ENCODE peak calls at places on chromosome 21, in nine cellular contexts. O is ovary; S is psoas muscle; K is transverse colon; X is heart right ventricle; B is CD4-positive, CD25-positive, alpha-beta regulatory T cell; C is uterus; G is GM12878; R is PC-3. Q is an unnamed sample. For H3K4me1, the result is how much of the 10 kb centered on the place peaks cover.

GRCh38 chr21:46604975-46605758 is at the start of gene S100B:
- DNase-seq in B (no peak), G (no peak), O (no peak), R (no peak), K (no peak), C (no peak), X (no peak), S (no peak), Q (peak)

GRCh38 chr21:15820857-15821256 is 91.1 kb downstream of the USP25 start:
- DNase-seq in R (peak), S (no peak), K (no peak), C (no peak), B (no peak), O (no peak), G (no peak), X (no peak), Q (no peak)

GRCh38 chr21:44760376-44760775 is 41.2 kb downstream of the UBE2G2 start:
- DNase-seq in K (no peak), X (no peak), C (no peak), O (no peak), G (no peak), R (no peak), S (no peak), B (no peak), Q (no peak)

GRCh38 chr21:45162115-45162514 is 87.7 kb downstream of the ADARB1 start:
- DNase-seq in G (no peak), C (no peak), B (no peak), O (no peak), S (no peak), K (no peak), R (no peak), X (no peak), Q (no peak)

GRCh38 chr21:35920428-35920827 is 139.9 kb downstream of the SETD4 start:
- DNase-seq in X (no peak), O (no peak), K (no peak), R (no peak), G (no peak), S (no peak), C (no peak), B (no peak), Q (no peak)

GRCh38 chr21:27771938-27772505 is 805.1 kb upstream of the ADAMTS5 start:
- DNase-seq in K (no peak), G (no peak), R (no peak), C (no peak), O (no peak), X (no peak), B (no peak), S (no peak), Q (no peak)

GRCh38 chr21:45378258-45378966 is 26.6 kb upstream of the COL18A1 start:
- DNase-seq in B (no peak), G (no peak), R (peak), C (peak), S (no peak), X (no peak), K (no peak), O (peak), Q (peak)

GRCh38 chr21:27201197-27201596 is 234.3 kb upstream of the ADAMTS5 start:
- DNase-seq in K (no peak), G (no peak), O (no peak), B (no peak), X (no peak), C (no peak), R (peak), S (no peak), Q (no peak)

GRCh38 chr21:46661211-46661625 is 25.7 kb downstream of the PRMT2 start:
- DNase-seq in O (peak), X (peak), B (peak), C (peak), K (peak), G (no peak), S (peak), R (no peak), Q (peak)

GRCh38 chr21:45002381-45003204 is 62.8 kb downstream of the SLX9 start:
- DNase-seq in K (no peak), G (no peak), X (no peak), C (no peak), B (no peak), S (peak), R (no peak), O (peak), Q (peak)

GRCh38 chr21:45525910-45526306 is 16.3 kb downstream of the SLC19A1 start:
- DNase-seq in O (peak), B (no peak), G (no peak), S (peak), C (no peak), K (peak), X (no peak), R (no peak), Q (peak)

GRCh38 chr21:45074048-45074817 is at the start of gene ADARB1:
- DNase-seq in O (peak), C (peak), K (peak), S (peak), R (peak), B (peak), X (peak), G (no peak), Q (peak)

GRCh38 chr21:17725339-17725738 is 93.8 kb downstream of the C21orf91 start:
- DNase-seq in S (no peak), K (no peak), O (no peak), X (no peak), B (no peak), R (peak), G (no peak), C (no peak), Q (no peak)

GRCh38 chr21:31731802-31732537 is at the start of gene SCAF4:
- DNase-seq in B (peak), R (peak), C (peak), G (peak), X (peak), O (peak), S (peak), K (peak), Q (peak)

GRCh38 chr21:45330075-45330781 is 42.5 kb upstream of the POFUT2 start:
- DNase-seq in X (no peak), K (peak), R (peak), O (peak), B (no peak), S (peak), G (no peak), C (peak), Q (peak)

GRCh38 chr21:28375708-28376385 is 616.8 kb downstream of the LTN1 start:
- DNase-seq in R (no peak), B (no peak), K (no peak), C (no peak), X (no peak), O (no peak), S (no peak), G (no peak), Q (no peak)

GRCh38 chr21:43876605-43877004 is 11.6 kb downstream of the AGPAT3 start:
- DNase-seq in X (no peak), K (no peak), C (no peak), O (no peak), R (no peak), S (no peak), B (no peak), G (no peak), Q (peak)

GRCh38 chr21:45256912-45257672 is 30.6 kb downstream of the POFUT2 start:
- DNase-seq in G (no peak), R (no peak), S (peak), C (no peak), O (no peak), K (no peak), B (no peak), X (no peak), Q (no peak)

GRCh38 chr21:34974162-34974981 is 74.7 kb downstream of the RUNX1 start:
- DNase-seq in X (no peak), O (no peak), C (no peak), K (no peak), S (no peak), B (peak), G (peak), R (no peak), Q (no peak)

GRCh38 chr21:44574457-44575306 is 1.2 kb downstream of the KRTAP10-4 start:
- DNase-seq in X (no peak), B (no peak), S (no peak), C (no peak), G (no peak), R (peak), O (no peak), K (peak), Q (peak)

GRCh38 chr21:41504030-41504429 is 3.9 kb downstream of the TMPRSS2 start:
- DNase-seq in K (no peak), G (no peak), S (no peak), C (no peak), B (no peak), X (no peak), R (no peak), O (no peak), Q (no peak)
- H3K27ac ChIP-seq in K (peak), G (no peak), S (no peak), C (no peak), B (no peak), X (no peak), R (no peak), O (no peak), Q (no peak)

DNA sequence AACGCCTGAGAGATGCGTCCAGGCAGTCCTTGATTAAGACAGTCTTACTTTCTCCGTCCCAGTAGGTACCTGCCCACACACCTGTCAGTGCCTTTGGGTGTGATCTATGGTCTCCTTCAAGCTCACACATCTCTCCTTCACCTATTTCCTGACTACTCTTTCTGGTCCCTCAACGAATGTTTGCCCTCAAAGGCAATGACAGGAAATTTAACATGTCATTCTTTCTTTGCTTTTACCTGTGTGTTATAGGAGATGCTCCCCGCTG is 2.2 kb upstream of the TMPRSS3 start:
- DNase-seq in C (no peak), X (no peak), G (no peak), K (no peak), B (no peak), S (no peak), O (no peak), R (no peak), Q (no peak)
- H3K4me1 ChIP-seq in C (under half), X (under half), G (under half), K (under half), B (half or more), S (under half), O (under half), R (under half), Q (under half)

GRCh38 chr21:33211305-33211704 is 18.4 kb upstream of the IFNAR2 start:
- DNase-seq in R (no peak), K (no peak), X (no peak), B (no peak), G (no peak), S (no peak), O (no peak), C (no peak), Q (no peak)
- H3K4me3 ChIP-seq in R (no peak), K (no peak), X (no peak), B (no peak), G (no peak), S (no peak), O (no peak), C (no peak), Q (no peak)

GRCh38 chr21:37139902-37140301 is 66.8 kb downstream of the TTC3 start:
- DNase-seq in S (no peak), B (no peak), C (no peak), X (no peak), K (no peak), O (no peak), R (no peak), G (no peak), Q (no peak)

GRCh38 chr21:37136261-37136660 is 63.2 kb downstream of the TTC3 start:
- DNase-seq in O (no peak), C (no peak), K (no peak), G (no peak), S (no peak), B (no peak), R (no peak), X (no peak), Q (no peak)

GRCh38 chr21:37139154-37139553 is 66.1 kb downstream of the TTC3 start:
- DNase-seq in B (no peak), G (no peak), X (no peak), K (no peak), C (no peak), S (no peak), R (peak), O (no peak), Q (no peak)
- H3K27ac ChIP-seq in B (no peak), G (no peak), X (no peak), K (no peak), C (no peak), S (no peak), R (peak), O (no peak), Q (no peak)

DNA sequence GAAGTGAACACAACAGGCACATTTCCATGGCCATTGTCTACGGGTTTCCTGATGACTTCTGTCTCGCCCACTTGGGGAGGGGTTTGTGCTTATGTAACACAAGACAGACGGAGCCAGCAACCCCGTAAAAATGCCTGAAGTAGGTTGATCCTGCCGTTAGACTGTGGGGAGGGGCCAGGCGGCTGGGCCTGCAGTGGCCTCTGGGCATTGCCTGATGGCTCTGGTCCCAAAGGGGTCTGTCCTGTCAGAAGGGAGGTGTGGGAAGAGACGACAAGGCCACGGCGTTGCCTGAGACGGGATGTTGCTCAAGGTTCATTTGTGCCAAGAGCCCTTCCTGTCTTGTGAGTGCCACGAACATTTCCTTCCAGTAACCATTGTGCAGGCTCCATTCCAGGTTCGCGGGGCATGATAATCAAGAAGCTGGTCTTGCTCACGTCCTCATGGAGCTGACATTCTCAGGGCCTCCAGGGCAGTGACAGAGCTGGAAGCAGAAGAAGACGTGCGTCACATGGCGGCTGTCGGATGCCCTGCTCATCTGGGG is 44.7 kb downstream of the ABCG1 start:
- DNase-seq in R (no peak), S (peak), X (peak), G (no peak), B (no peak), C (peak), O (no peak), K (no peak), Q (peak)
- H3K4me1 ChIP-seq in R (under half), S (under half), X (half or more), G (under half), B (under half), C (under half), O (under half), K (under half), Q (under half)